ENCODE peak calls at places on chromosome 3, in ten cellular contexts. P, H, W, A, J, N, M, Z, Q and B are unnamed samples. For H3K36me3, the result is how much of the 10 kb centered on the place peaks cover.

GRCh38 chr3:53357457-53357856 is 10.1 kb upstream of the DCP1A start:
- DNase-seq in J (no peak), A (no peak), M (no peak), W (no peak), Q (no peak), H (no peak), Z (no peak), N (no peak), P (no peak), B (no peak)

GRCh38 chr3:192864943-192865342 is 52.7 kb downstream of the MB21D2 start:
- DNase-seq in Q (no peak), N (peak), A (no peak), Z (no peak), W (no peak), P (no peak), J (no peak), M (no peak), H (no peak), B (no peak)

GRCh38 chr3:158102660-158103085 is 3.5 kb downstream of the SHOX2 start:
- DNase-seq in J (no peak), A (no peak), Z (no peak), Q (peak), M (no peak), H (no peak), N (no peak), W (no peak), P (no peak), B (no peak)

GRCh38 chr3:59327324-59327939 is 277.6 kb upstream of the CFAP20DC start:
- DNase-seq in N (peak), P (no peak), A (peak), Q (no peak), M (no peak), W (peak), Z (no peak), J (no peak), H (no peak), B (no peak)

GRCh38 chr3:13427662-13428603 is 7.8 kb upstream of the NUP210 start:
- DNase-seq in J (no peak), A (no peak), W (no peak), M (peak), H (no peak), P (no peak), Q (no peak), N (no peak), Z (no peak), B (no peak)

GRCh38 chr3:169998668-169999131 is 32.1 kb downstream of the SEC62 start:
- DNase-seq in H (no peak), A (no peak), J (no peak), P (no peak), W (peak), Q (no peak), M (no peak), N (peak), Z (no peak), B (no peak)

GRCh38 chr3:167861649-167862048 is 126.1 kb downstream of the SERPINI1 start:
- DNase-seq in Z (no peak), Q (no peak), M (no peak), N (no peak), J (no peak), W (peak), H (no peak), A (no peak), P (no peak), B (no peak)

GRCh38 chr3:16426665-16427064 is 86.8 kb downstream of the RFTN1 start:
- DNase-seq in M (no peak), H (no peak), P (no peak), Z (no peak), W (no peak), J (no peak), A (no peak), N (no peak), Q (no peak), B (no peak)

GRCh38 chr3:63477494-63478129 is 174.9 kb upstream of the SNTN start:
- DNase-seq in Q (no peak), J (no peak), W (no peak), Z (no peak), A (no peak), M (no peak), N (no peak), P (no peak), H (no peak), B (no peak)

DNA sequence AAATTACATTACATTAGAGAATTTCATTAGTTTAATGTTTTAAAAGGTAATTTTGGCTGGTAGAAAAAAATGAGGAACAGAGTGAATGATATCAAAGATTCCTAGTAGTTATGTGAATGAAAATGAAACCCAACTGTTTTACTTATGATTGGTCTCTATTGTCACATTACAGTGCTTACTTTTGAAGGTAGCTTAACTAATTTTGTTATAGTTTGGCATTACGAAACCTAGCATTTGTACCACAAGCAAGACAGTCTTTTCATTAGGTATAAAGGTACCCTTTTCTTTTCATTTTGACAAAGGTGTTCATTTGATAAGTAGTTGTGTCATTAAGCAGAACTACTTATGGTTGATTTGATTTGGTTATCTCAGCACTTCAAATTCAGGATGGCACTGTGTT is 6.9 kb downstream of the SELENOT start:
- DNase-seq in N (no peak), Z (no peak), A (no peak), W (no peak), H (no peak), Q (no peak), P (no peak), J (no peak), M (no peak), B (no peak)
- H3K36me3 ChIP-seq in N (under half), Z (under half), A (half or more), W (under half), H (under half), Q (under half), P (under half), J (under half), M (under half), B (under half)

DNA sequence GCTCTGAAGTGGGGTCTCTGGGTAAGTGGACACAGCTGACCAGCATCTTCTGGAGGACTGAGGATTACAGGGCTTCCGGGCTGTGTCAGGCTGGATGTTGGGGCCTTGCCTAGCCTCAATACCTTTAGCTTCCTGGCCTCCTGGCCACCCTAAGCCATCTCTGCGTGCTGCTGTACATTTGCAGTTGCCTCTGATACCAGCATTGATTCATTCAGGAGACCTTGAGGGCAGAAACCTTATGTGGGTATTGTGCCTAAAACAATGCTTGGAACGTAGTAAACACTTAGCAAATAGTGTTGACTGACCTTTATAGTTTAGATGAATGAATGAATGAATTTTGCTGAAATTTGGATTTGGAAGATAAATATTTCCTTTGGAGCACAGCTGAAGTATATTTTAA is 97.0 kb downstream of the FLNB start:
- DNase-seq in Q (no peak), W (no peak), Z (no peak), N (no peak), A (no peak), H (no peak), P (no peak), M (no peak), J (no peak), B (no peak)
- H3K36me3 ChIP-seq in Q (half or more), W (half or more), Z (half or more), N (half or more), A (half or more), H (half or more), P (under half), M (under half), J (half or more), B (under half)

DNA sequence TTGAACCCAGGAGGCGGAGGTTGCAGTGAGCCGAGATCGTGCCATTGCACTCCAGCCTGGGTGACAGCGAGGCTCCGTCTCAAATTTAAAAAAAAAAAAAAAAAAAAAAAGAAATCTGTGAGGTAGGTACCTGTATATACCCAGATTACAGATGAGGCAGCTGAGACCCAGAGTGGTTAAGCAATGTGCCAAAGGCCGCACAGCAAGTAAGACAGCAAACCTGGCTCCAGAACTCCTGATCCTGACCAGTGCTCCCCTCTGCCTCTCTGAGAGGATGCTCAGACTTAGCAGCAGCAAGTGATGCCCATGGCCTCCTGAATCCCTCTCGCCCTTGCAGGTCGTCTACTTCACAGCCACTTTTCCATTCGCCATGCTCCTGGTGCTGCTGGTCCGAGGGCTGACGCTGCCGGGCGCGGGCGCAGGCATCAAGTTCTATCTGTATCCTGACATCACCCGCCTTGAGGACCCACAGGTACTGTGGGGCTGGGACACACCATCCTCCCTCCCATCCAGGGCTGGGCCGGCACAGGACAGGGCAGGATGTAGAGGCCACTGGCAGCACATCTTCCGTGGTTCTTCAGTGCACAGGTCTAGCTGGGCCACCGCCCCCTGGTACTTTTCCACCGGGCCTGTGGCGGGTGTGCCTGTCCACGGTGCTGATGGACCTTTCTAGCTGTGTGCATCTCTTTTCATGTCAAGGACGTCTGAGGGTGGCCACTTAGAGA is 63.9 kb downstream of the SLC6A6 start:
- DNase-seq in W (peak), A (no peak), Q (no peak), Z (no peak), N (no peak), M (no peak), P (no peak), H (no peak), J (no peak), B (no peak)
- H3K36me3 ChIP-seq in W (half or more), A (under half), Q (under half), Z (half or more), N (half or more), M (under half), P (half or more), H (half or more), J (under half), B (under half)

GRCh38 chr3:175476489-175476888 is 617.4 kb downstream of the NAALADL2 start:
- DNase-seq in Z (no peak), M (no peak), A (no peak), Q (no peak), W (no peak), J (no peak), P (no peak), H (no peak), N (no peak), B (no peak)
- H3K36me3 ChIP-seq in Z (under half), M (under half), A (under half), Q (under half), W (under half), J (under half), P (under half), H (under half), N (under half), B (under half)